ENCODE peak calls at places on chromosomes 11 and 22, in nine cellular contexts. L is mucosa of descending colon, K is HAP-1, T is cardiac muscle cell, S is mesendoderm, X is neural progenitor cell, N is HFF-Myc, A is right atrium auricular region, F is Caco-2. D is an unnamed sample.

GRCh38 chr11:117026593-117027330 is 71.5 kb downstream of the SIK3 start:
- DNase-seq in L (no peak), K (no peak), T (peak; percentile 67), S (no peak), X (no peak), N (peak; percentile 39), A (no peak), F (no peak), D (no peak)

GRCh38 chr11:1126935-1127663 is 30.7 kb upstream of the MUC5AC start:
- DNase-seq in L (no peak), K (peak; percentile 5), T (no peak), S (no peak), X (no peak), N (no peak), A (no peak), F (no peak), D (no peak)

GRCh38 chr11:68838572-68838964 is 3.1 kb downstream of the CPT1A start:
- DNase-seq in L (no peak), K (no peak), T (peak; percentile 58), S (no peak), X (no peak), N (no peak), A (peak; percentile 70), F (peak; percentile 28), D (no peak)

GRCh38 chr11:78076733-78077403 is 2.8 kb downstream of the NDUFC2 start:
- DNase-seq in L (no peak), K (no peak), T (no peak), S (no peak), X (no peak), N (no peak), A (no peak), F (no peak), D (no peak)

GRCh38 chr11:834371-835316 is 1.9 kb downstream of the CD151 start:
- DNase-seq in L (peak; percentile 85), K (no peak), T (peak; percentile 63), S (no peak), X (no peak), N (no peak), A (peak; percentile 82), F (no peak), D (no peak)

GRCh38 chr11:121763526-121763925 is 310.8 kb upstream of the SORL1-AS1 start:
- DNase-seq in L (no peak), K (no peak), T (no peak), S (no peak), X (no peak), N (no peak), A (no peak), F (no peak), D (no peak)

GRCh38 chr22:48478124-48478523 is 1349.5 kb downstream of the BRD1 start:
- DNase-seq in L (no peak), K (no peak), T (no peak), S (no peak), X (no peak), N (no peak), A (no peak), F (no peak), D (no peak)

GRCh38 chr11:116869610-116870009 is 32.2 kb upstream of the APOA1 start:
- DNase-seq in L (no peak), K (no peak), T (no peak), S (no peak), X (peak; percentile 8), N (no peak), A (no peak), F (no peak), D (peak; percentile 89)

GRCh38 chr11:7967097-7967496 is 1.9 kb upstream of the NLRP10 start:
- DNase-seq in L (no peak), K (no peak), T (no peak), S (no peak), X (no peak), N (no peak), A (no peak), F (no peak), D (no peak)

DNA sequence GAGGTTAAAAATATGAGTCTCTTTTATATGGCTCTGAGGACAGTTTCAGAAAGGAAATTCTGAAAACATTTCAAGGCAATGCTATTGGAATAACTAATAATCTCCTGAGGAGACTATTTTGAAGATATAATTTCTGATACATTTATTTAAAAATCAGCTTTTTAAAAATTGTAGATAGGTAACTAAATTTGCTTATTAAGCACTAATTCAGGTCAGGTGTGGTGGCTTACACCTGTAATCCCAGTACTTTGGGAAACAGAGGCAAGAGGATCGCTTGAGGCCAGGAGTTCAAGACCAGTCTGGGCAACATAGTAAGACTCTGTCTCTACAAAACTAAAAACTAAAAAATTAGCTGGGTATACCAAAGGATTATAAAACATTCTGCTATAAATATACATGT is 17.0 kb downstream of the ZDHHC13 start:
- DNase-seq in L (no peak), K (no peak), T (no peak), S (no peak), X (no peak), N (no peak), A (no peak), F (no peak), D (no peak)
- H3K4me3 ChIP-seq in L (no peak overlapping the region), K (no peak overlapping the region), T (no peak overlapping the region), S (no peak overlapping the region), X (no peak overlapping the region), N (no peak overlapping the region), A (no peak overlapping the region), F (no peak overlapping the region), D (no peak overlapping the region)

DNA sequence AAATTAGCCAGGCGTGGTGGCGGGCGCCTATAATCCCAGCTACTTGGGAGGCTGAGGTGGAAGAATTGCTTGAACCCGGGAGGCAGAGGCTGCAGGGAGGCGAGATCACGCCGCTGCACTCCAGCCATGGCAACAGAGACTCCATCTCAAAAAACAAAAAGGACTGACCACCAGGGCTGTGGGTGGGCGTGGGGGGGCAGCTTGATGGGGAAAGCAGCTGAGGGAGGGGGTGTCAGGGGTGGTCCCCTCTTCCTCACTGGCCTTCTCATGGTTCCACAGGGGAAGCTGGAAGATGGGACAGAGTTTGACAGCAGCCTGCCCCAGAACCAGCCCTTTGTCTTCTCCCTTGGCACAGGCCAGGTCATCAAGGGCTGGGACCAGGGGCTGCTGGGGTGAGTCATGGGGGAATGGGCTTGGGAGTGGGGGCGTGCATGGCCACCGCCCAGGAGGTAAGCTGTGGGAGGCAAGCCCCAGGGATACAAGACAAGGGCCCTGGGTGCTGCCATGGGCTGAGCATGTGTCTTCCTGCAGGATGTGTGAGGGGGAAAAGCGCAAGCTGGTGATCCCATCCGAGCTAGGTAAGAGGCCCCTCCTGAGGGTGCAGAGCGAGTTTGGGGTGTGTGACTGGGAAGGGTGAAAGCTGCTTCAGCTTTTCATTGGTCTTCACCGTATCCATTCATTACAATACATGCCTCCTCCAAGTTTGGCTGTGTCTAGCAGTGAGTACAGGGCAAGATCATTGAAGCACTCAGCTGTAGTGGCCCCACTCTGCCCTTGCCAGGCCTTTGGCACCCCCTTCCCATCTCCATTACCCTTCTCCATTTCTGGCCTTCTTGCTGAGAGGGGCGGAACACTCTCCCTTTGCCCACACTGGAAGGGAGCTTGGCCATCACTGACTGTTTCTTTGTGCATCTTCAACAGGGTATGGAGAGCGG is 2.3 kb downstream of the FKBP2 start:
- DNase-seq in L (peak; percentile 39), K (no peak), T (no peak), S (no peak), X (no peak), N (no peak), A (no peak), F (no peak), D (no peak)
- H3K4me3 ChIP-seq in L (no peak overlapping the region), K (peak overlapping the region; percentile 97), T (no peak overlapping the region), S (no peak overlapping the region), X (peak overlapping the region; percentile 84), N (peak overlapping the region; percentile 80), A (peak overlapping the region; percentile 85), F (no peak overlapping the region), D (peak overlapping the region; percentile 96)

DNA sequence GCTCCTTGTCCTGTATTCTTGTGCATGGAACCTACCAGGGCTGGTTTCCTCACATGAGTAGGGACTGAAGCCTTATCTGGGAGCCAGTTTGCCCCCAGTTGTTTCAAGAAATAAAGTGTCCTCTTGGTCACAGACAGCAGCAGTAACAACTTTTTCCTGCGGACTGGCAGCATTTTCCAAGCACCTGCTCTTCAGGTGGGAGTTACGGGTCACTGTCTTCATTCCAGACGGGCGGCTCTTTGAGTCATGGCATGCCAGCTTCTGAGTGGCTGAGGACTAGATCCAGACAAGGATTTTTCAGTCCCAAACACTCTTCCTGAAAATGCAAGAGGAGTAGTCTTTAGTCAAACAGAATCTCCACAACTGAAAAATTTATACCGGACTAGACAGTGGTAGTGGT is 2.7 kb upstream of the CD44 start:
- DNase-seq in L (no peak), K (no peak), T (no peak), S (no peak), X (no peak), N (no peak), A (no peak), F (no peak), D (no peak)
- H3K4me3 ChIP-seq in L (no peak overlapping the region), K (no peak overlapping the region), T (no peak overlapping the region), S (no peak overlapping the region), X (no peak overlapping the region), N (no peak overlapping the region), A (no peak overlapping the region), F (no peak overlapping the region), D (no peak overlapping the region)

GRCh38 chr11:101127348-101127698 is 2.3 kb downstream of the PGR start:
- DNase-seq in L (peak; percentile 17), K (peak; percentile 22), T (no peak), S (peak; percentile 49), X (peak; percentile 64), N (no peak), A (no peak), F (peak; percentile 18), D (no peak)

GRCh38 chr11:101129203-101129943 is at the start of gene PGR:
- DNase-seq in L (peak; percentile 70), K (peak; percentile 41), T (no peak), S (peak; percentile 42), X (peak; percentile 70), N (no peak), A (peak; percentile 62), F (peak; percentile 16), D (no peak)

GRCh38 chr11:101126551-101127347 is 2.9 kb downstream of the PGR start:
- DNase-seq in L (peak; percentile 16), K (peak; percentile 27), T (peak; percentile 43), S (peak; percentile 35), X (peak; percentile 58), N (no peak), A (peak; percentile 63), F (no peak), D (no peak)

GRCh38 chr11:101128571-101129202 is 926 bp downstream of the PGR start:
- DNase-seq in L (peak; percentile 4), K (no peak), T (no peak), S (no peak), X (peak; percentile 36), N (no peak), A (no peak), F (no peak), D (no peak)

DNA sequence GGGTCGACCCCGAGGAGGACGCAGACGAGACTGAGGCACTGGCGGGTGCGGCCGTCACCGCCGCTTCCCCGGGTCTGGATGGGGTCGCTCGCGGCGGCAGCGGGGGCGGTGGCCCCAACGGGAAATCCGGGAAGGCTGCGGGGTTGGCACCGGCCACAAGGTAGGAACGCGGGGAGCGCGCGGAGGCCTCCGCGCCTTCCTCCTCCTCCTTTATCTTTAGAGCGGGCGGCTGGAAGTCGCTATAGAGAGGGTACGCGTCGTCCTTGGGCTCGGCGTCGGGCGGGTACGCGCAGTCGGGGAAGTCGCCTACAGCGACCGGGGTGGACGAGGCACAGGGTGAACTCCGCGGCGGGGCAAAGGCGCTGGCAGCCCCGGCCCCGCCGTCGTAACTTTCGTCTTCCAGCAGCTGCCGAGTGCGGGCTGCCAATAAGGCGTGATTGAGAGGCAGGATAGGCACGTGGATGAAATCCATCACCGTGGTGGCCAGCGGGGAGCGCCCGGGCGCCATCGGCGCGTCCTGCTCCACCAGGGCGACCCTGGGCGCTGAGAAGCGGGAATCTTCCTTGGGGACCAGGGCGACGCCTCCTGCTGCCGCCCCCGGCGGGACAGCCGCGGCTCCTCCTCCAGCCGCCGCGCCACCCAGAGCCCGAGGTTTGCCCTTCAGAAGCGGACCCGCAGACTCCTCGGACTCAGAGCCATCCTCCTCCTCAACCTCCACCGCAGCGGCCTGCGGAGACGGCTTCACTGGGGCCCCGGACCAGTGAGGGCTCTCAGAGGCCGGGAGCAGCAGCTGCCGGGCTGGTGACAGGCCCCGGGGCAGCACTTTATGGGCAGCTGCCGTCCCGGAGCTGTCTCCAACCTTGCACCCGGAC is 1.7 kb downstream of the PGR start:
- DNase-seq in L (peak; percentile 27), K (peak; percentile 24), T (no peak), S (peak; percentile 46), X (peak; percentile 58), N (no peak), A (peak; percentile 60), F (peak; percentile 40), D (no peak)
- H3K4me3 ChIP-seq in L (peak overlapping the region; percentile 15), K (peak overlapping the region; percentile 23), T (peak overlapping the region; percentile 40), S (peak overlapping the region; percentile 46), X (peak overlapping the region; percentile 49), N (no peak overlapping the region), A (peak overlapping the region; percentile 75), F (peak overlapping the region; percentile 18), D (no peak overlapping the region)